ENCODE peak calls at places on chromosomes 1 and 21, in seven cellular contexts. Z is K562, D is HCT116, A is IMR-90, H is GM12878, P is H1, G is HepG2. E is an unnamed sample.

GRCh38 chr21:41403966-41404365 is 22.1 kb upstream of the MX1 start:
- DNase-seq in G (no peak), P (no peak), D (no peak), Z (no peak), A (no peak), H (no peak), E (no peak)

GRCh38 chr1:19645544-19646252 is 1.6 kb downstream of the NBL1 start:
- DNase-seq in Z (no peak), G (no peak), H (no peak), A (peak), D (no peak), P (peak), E (no peak)

GRCh38 chr1:53509775-53510174 is 50.6 kb downstream of the DMRTB1 start:
- DNase-seq in A (no peak), H (no peak), P (no peak), Z (no peak), G (no peak), D (no peak), E (no peak)

GRCh38 chr1:198932351-198932991 is 293.6 kb downstream of the PTPRC start:
- DNase-seq in P (no peak), Z (no peak), D (peak), G (no peak), H (no peak), A (peak), E (no peak)

GRCh38 chr1:54400321-54400720 is 5.9 kb downstream of the SSBP3 start:
- DNase-seq in G (no peak), H (no peak), P (no peak), D (no peak), Z (no peak), A (no peak), E (no peak)

GRCh38 chr1:4658643-4659042 is 4.2 kb downstream of the AJAP1 start:
- DNase-seq in P (no peak), G (no peak), D (no peak), A (no peak), H (no peak), Z (no peak), E (no peak)

GRCh38 chr1:113276507-113276906 is 113.8 kb upstream of the MAGI3 start:
- DNase-seq in Z (no peak), H (no peak), A (no peak), G (no peak), P (no peak), D (no peak), E (no peak)

GRCh38 chr1:46517010-46517600 is 27.5 kb downstream of the DMBX1 start:
- DNase-seq in G (no peak), H (no peak), Z (peak), D (peak), P (peak), A (no peak), E (no peak)

GRCh38 chr1:6732942-6733341 is 31.3 kb upstream of the DNAJC11 start:
- DNase-seq in A (no peak), P (no peak), H (no peak), G (no peak), Z (no peak), D (no peak), E (no peak)

GRCh38 chr1:112011231-112011630 is 21.8 kb upstream of the KCND3 start:
- DNase-seq in G (no peak), D (no peak), P (no peak), A (peak), Z (no peak), H (no peak), E (no peak)

GRCh38 chr21:30577766-30578165 is 12.4 kb downstream of the KRTAP22-2 start:
- DNase-seq in D (no peak), P (no peak), G (no peak), A (no peak), H (no peak), Z (no peak), E (no peak)

GRCh38 chr1:221884821-221885220 is 142.9 kb upstream of the DUSP10 start:
- DNase-seq in A (peak), Z (no peak), D (no peak), P (no peak), H (no peak), G (no peak), E (no peak)

GRCh38 chr1:214455971-214456867 is 95.2 kb downstream of the PTPN14 start:
- DNase-seq in D (no peak), A (no peak), H (no peak), Z (no peak), P (no peak), G (no peak), E (no peak)

GRCh38 chr1:210882414-210883221 is 251.3 kb downstream of the KCNH1 start:
- DNase-seq in G (no peak), P (no peak), Z (no peak), D (no peak), A (peak), H (no peak), E (peak)

GRCh38 chr21:40074198-40074597 is 207.0 kb downstream of the PCP4 start:
- DNase-seq in P (no peak), A (no peak), Z (no peak), G (no peak), H (no peak), D (no peak), E (no peak)

GRCh38 chr21:37276377-37276776 is 9.2 kb upstream of the VPS26C start:
- DNase-seq in Z (no peak), H (no peak), G (no peak), A (no peak), P (no peak), D (no peak), E (no peak)

GRCh38 chr1:158002022-158002629 is 8.7 kb downstream of the KIRREL1 start:
- DNase-seq in Z (no peak), D (no peak), G (no peak), P (no peak), H (no peak), A (peak), E (no peak)
- TF ChIP-seq CEBPB in Z (no peak), D (no peak), G (no peak), P (no peak), H (no peak), A (peak), E (no peak)

DNA sequence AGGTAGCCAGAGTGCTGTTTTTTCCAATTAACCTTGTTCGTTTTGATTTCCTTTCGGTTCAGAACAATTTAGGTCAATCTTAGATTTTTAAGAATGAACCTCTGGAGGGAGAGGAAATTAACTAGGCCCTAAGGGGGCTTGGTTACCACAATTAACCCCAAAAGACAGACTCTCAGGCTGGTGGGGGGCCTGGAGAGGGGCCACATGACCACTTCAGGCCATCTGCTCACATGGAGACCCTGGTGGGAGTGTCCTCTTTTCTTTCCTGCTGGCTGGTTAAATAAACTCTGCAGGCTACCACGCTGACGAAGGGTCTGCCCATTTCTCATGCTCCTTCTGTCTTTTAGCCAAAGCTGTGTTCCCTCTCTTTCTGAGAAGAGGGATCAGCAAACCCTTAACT is 58.3 kb downstream of the KIF26B start:
- DNase-seq in Z (no peak), D (no peak), P (no peak), G (no peak), H (no peak), A (no peak), E (no peak)
- TF ChIP-seq CEBPB in Z (no peak), D (no peak), P (no peak), G (no peak), H (no peak), A (no peak), E (no peak)

GRCh38 chr1:75632350-75632949 is 21.5 kb upstream of the SLC44A5 start:
- DNase-seq in P (no peak), Z (peak), G (peak), D (peak), A (peak), H (no peak), E (peak)
- TF ChIP-seq CEBPB in P (no peak), Z (no peak), G (no peak), D (no peak), A (no peak), H (no peak), E (no peak)

GRCh38 chr21:33432496-33432895 is 29.3 kb downstream of the IFNGR2 start:
- DNase-seq in H (peak), A (no peak), P (no peak), D (no peak), Z (no peak), G (no peak), E (no peak)

GRCh38 chr21:33437140-33437539 is 33.9 kb downstream of the IFNGR2 start:
- DNase-seq in G (no peak), A (no peak), P (no peak), Z (no peak), H (no peak), D (no peak), E (no peak)

GRCh38 chr21:33433425-33434114 is 30.4 kb downstream of the IFNGR2 start:
- DNase-seq in P (no peak), H (no peak), A (no peak), D (no peak), Z (no peak), G (no peak), E (no peak)

GRCh38 chr21:33433001-33433400 is 29.8 kb downstream of the IFNGR2 start:
- DNase-seq in P (no peak), H (no peak), D (no peak), G (no peak), Z (no peak), A (no peak), E (no peak)

GRCh38 chr21:33434770-33435360 is 31.7 kb downstream of the IFNGR2 start:
- DNase-seq in H (peak), P (no peak), A (peak), G (no peak), Z (no peak), D (no peak), E (no peak)
- TF ChIP-seq CEBPB in H (no peak), P (no peak), A (peak), G (no peak), Z (no peak), D (no peak), E (no peak)

GRCh38 chr1:209759829-209760359 is 4.0 kb downstream of the TRAF3IP3 start:
- DNase-seq in H (no peak), Z (no peak), A (no peak), G (no peak), D (no peak), P (no peak), E (no peak)

GRCh38 chr1:209755926-209756607 is at the start of gene TRAF3IP3:
- DNase-seq in Z (no peak), A (no peak), G (no peak), D (no peak), P (no peak), H (peak), E (no peak)

GRCh38 chr1:209761021-209761635 is 5.3 kb downstream of the TRAF3IP3 start:
- DNase-seq in Z (no peak), P (no peak), A (no peak), H (no peak), D (no peak), G (no peak), E (no peak)

GRCh38 chr1:209756608-209757445 is 974 bp downstream of the TRAF3IP3 start:
- DNase-seq in H (peak), Z (no peak), D (no peak), G (no peak), A (no peak), P (no peak), E (no peak)

DNA sequence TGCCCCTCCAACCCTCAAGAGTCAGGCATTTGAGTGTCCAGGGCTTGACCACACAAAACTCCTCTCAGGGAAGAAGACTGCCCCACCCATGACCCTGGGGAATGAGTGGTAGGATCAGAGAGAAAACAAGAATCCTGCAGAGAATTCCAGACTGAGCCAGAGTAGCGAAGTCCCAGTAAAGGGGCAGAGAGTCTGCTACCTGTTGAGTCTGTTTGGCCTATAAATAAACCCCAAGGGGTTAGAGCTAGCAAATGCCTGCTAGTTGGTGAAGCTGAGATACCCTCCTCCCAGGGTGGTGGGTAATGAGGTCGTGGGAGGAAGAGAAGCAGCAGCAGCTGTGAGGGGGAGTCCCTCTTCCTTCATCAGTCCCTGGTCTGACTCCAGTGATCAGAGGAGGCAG is 2.5 kb downstream of the TRAF3IP3 start:
- DNase-seq in D (no peak), G (no peak), H (no peak), A (no peak), P (no peak), Z (no peak), E (no peak)
- TF ChIP-seq CEBPB in D (no peak), G (no peak), H (no peak), A (no peak), P (no peak), Z (no peak), E (no peak)

GRCh38 chr1:44100183-44100582 is 18.4 kb upstream of the KLF17 start:
- DNase-seq in Z (no peak), P (no peak), G (no peak), A (no peak), D (no peak), H (no peak), E (no peak)
- TF ChIP-seq CEBPB in Z (no peak), P (no peak), G (no peak), A (no peak), D (no peak), H (no peak), E (no peak)

DNA sequence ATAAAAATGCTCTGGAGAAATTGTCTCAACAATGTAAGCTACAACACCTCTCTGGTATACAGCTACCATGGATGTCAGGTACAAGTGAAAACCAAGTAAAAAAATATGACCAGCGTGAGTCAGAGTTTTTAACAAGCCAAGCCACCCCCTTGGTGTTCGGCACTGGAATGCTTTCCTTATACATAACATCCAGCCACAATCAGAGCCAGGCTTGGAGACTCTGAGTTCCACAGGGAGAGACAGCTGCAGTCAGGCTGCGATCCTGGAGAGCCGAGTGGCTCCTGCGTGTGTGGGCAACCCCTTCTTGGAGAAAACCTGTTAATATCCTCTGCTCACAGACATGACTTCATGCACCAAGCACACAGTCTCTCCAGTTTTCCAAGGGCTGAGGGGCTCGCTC is 21.8 kb downstream of the TSPAN2 start:
- DNase-seq in G (no peak), Z (no peak), A (peak), P (no peak), H (no peak), D (no peak), E (no peak)
- TF ChIP-seq CEBPB in G (no peak), Z (no peak), A (no peak), P (no peak), H (no peak), D (no peak), E (no peak)

GRCh38 chr1:229110986-229111385 is 159.9 kb upstream of the RAB4A start:
- DNase-seq in Z (no peak), H (no peak), P (no peak), G (no peak), A (no peak), D (no peak), E (no peak)
- TF ChIP-seq CEBPB in Z (no peak), H (no peak), P (no peak), G (no peak), A (no peak), D (no peak), E (no peak)

E was measured in A549.